ENCODE peak calls at places on chromosomes 13 and 19, in eight cellular contexts. F, O, T, H, Q, R, U and Y are unnamed samples.

GRCh38 chr19:13091400-13092161 is 11.1 kb downstream of the LYL1 start:
- DNase-seq in F (peak; percentile 73), O (no peak), T (peak; percentile 64), H (peak; percentile 62), Q (no peak), R (peak; percentile 97), U (peak; percentile 60), Y (no peak)

GRCh38 chr13:100881291-100881864 is 206.8 kb upstream of the TMTC4 start:
- DNase-seq in F (no peak), O (no peak), T (no peak), H (no peak), Q (no peak), R (no peak), U (no peak), Y (no peak)

GRCh38 chr19:54684537-54684936 is 21.8 kb downstream of the LILRB4 start:
- DNase-seq in F (no peak), O (no peak), T (no peak), H (no peak), Q (no peak), R (peak; percentile 2), U (peak; percentile 55), Y (no peak)

GRCh38 chr13:42849200-42849599 is 67.8 kb downstream of the FAM216B start:
- DNase-seq in F (no peak), O (no peak), T (no peak), H (no peak), Q (no peak), R (no peak), U (no peak), Y (no peak)

GRCh38 chr13:111115841-111116500 is 861 bp downstream of the ARHGEF7 start:
- DNase-seq in F (no peak), O (peak; percentile 59), T (peak; percentile 74), H (peak; percentile 69), Q (no peak), R (peak; percentile 47), U (peak; percentile 5), Y (no peak)

GRCh38 chr19:2728783-2729387 is 7.7 kb upstream of the DIRAS1 start:
- DNase-seq in F (no peak), O (no peak), T (no peak), H (no peak), Q (no peak), R (no peak), U (no peak), Y (no peak)

GRCh38 chr19:14022469-14022868 is 5.5 kb upstream of the RLN3 start:
- DNase-seq in F (no peak), O (no peak), T (no peak), H (no peak), Q (no peak), R (peak; percentile 73), U (no peak), Y (no peak)

GRCh38 chr13:51323824-51324511 is 15.5 kb upstream of the SERPINE3 start:
- DNase-seq in F (no peak), O (no peak), T (no peak), H (no peak), Q (no peak), R (no peak), U (no peak), Y (no peak)

GRCh38 chr13:98975822-98976261 is 2.0 kb downstream of the DOCK9 start:
- DNase-seq in F (no peak), O (no peak), T (no peak), H (no peak), Q (no peak), R (no peak), U (no peak), Y (no peak)

GRCh38 chr19:12163841-12164240 is 945 bp downstream of the ZNF136 start:
- DNase-seq in F (no peak), O (no peak), T (no peak), H (no peak), Q (no peak), R (peak; percentile 36), U (no peak), Y (no peak)

GRCh38 chr13:30142502-30143211 is 164.7 kb downstream of the KATNAL1 start:
- DNase-seq in F (no peak), O (no peak), T (no peak), H (no peak), Q (no peak), R (peak; percentile 98), U (peak; percentile 74), Y (no peak)

GRCh38 chr19:55636723-55637122 is 4.1 kb upstream of the ZNF580 start:
- DNase-seq in F (no peak), O (no peak), T (no peak), H (no peak), Q (no peak), R (no peak), U (no peak), Y (no peak)

GRCh38 chr13:114071441-114071840 is 61.0 kb downstream of the RASA3 start:
- DNase-seq in F (no peak), O (peak; percentile 9), T (peak; percentile 17), H (no peak), Q (peak; percentile 49), R (no peak), U (no peak), Y (no peak)

GRCh38 chr19:512548-513365 is 5.5 kb downstream of the TPGS1 start:
- DNase-seq in F (no peak), O (no peak), T (no peak), H (no peak), Q (peak; percentile 86), R (no peak), U (no peak), Y (peak; percentile 78)

GRCh38 chr13:113912596-113912995 is 48.7 kb upstream of the GAS6 start:
- DNase-seq in F (no peak), O (no peak), T (no peak), H (no peak), Q (no peak), R (peak; percentile 54), U (no peak), Y (no peak)

GRCh38 chr19:18613589-18614234 is 1.0 kb downstream of the TMEM59L start:
- DNase-seq in F (no peak), O (no peak), T (no peak), H (no peak), Q (no peak), R (no peak), U (no peak), Y (no peak)

GRCh38 chr13:113544071-113544891 is 40.3 kb upstream of the TFDP1 start:
- DNase-seq in F (no peak), O (no peak), T (no peak), H (no peak), Q (peak; percentile 46), R (no peak), U (no peak), Y (peak; percentile 43)

GRCh38 chr13:109743706-109744453 is 42.5 kb downstream of the IRS2 start:
- DNase-seq in F (no peak), O (no peak), T (no peak), H (no peak), Q (no peak), R (peak; percentile 79), U (peak; percentile 92), Y (no peak)

GRCh38 chr13:23583491-23583890 is 13.3 kb downstream of the TNFRSF19 start:
- DNase-seq in F (no peak), O (no peak), T (no peak), H (no peak), Q (no peak), R (no peak), U (no peak), Y (no peak)

GRCh38 chr13:60869225-60869624 is 472.2 kb downstream of the TDRD3 start:
- DNase-seq in F (no peak), O (no peak), T (peak; percentile 26), H (no peak), Q (no peak), R (no peak), U (no peak), Y (no peak)

GRCh38 chr19:48588670-48589399 is 17.7 kb upstream of the SPACA4 start:
- DNase-seq in F (peak; percentile 51), O (peak; percentile 75), T (peak; percentile 91), H (peak; percentile 92), Q (peak; percentile 96), R (peak; percentile 74), U (peak; percentile 92), Y (peak; percentile 97)

GRCh38 chr19:44874317-44874716 is 16.7 kb upstream of the TOMM40 start:
- DNase-seq in F (no peak), O (no peak), T (no peak), H (no peak), Q (no peak), R (no peak), U (no peak), Y (no peak)
- H3K36me3 ChIP-seq in F (peaks cover 54% of the 10 kb centered on the region), O (no peaks in the 10 kb centered on the region), T (peaks cover 78% of the 10 kb centered on the region), H (peaks cover 83% of the 10 kb centered on the region), Q (peaks cover 73% of the 10 kb centered on the region), R (peaks cover 43% of the 10 kb centered on the region), U (peaks cover 53% of the 10 kb centered on the region), Y (peaks cover 84% of the 10 kb centered on the region)

GRCh38 chr19:8149261-8150094 is at the start of gene FBN3:
- DNase-seq in F (no peak), O (no peak), T (no peak), H (no peak), Q (peak; percentile 70), R (no peak), U (no peak), Y (no peak)

GRCh38 chr19:8147579-8147978 is 1.8 kb downstream of the FBN3 start:
- DNase-seq in F (no peak), O (no peak), T (no peak), H (no peak), Q (peak; percentile 66), R (no peak), U (no peak), Y (no peak)

GRCh38 chr19:8148088-8148409 is 1.3 kb downstream of the FBN3 start:
- DNase-seq in F (no peak), O (no peak), T (no peak), H (no peak), Q (no peak), R (no peak), U (no peak), Y (no peak)

GRCh38 chr19:8146877-8147575 is 2.4 kb downstream of the FBN3 start:
- DNase-seq in F (no peak), O (no peak), T (no peak), H (no peak), Q (peak; percentile 70), R (no peak), U (no peak), Y (no peak)

GRCh38 chr19:8148410-8149231 is 771 bp downstream of the FBN3 start:
- DNase-seq in F (no peak), O (no peak), T (no peak), H (no peak), Q (peak; percentile 73), R (no peak), U (no peak), Y (peak; percentile 58)
- H3K27me3 ChIP-seq in F (peaks cover 7% of the 10 kb centered on the region), O (no peaks in the 10 kb centered on the region), T (peaks cover 50% of the 10 kb centered on the region), H (peaks cover 81% of the 10 kb centered on the region), Q (peaks cover 39% of the 10 kb centered on the region), R (peaks cover 11% of the 10 kb centered on the region), U (peaks cover 28% of the 10 kb centered on the region), Y (peaks cover 47% of the 10 kb centered on the region)

GRCh38 chr19:7620442-7621412 is 8.6 kb downstream of the XAB2 start:
- DNase-seq in F (no peak), O (no peak), T (no peak), H (no peak), Q (peak; percentile 68), R (no peak), U (no peak), Y (no peak)
- H3K36me3 ChIP-seq in F (peaks cover 48% of the 10 kb centered on the region), O (peaks cover 12% of the 10 kb centered on the region), T (peaks cover 73% of the 10 kb centered on the region), H (peaks cover 67% of the 10 kb centered on the region), Q (peaks cover 72% of the 10 kb centered on the region), R (peaks cover 25% of the 10 kb centered on the region), U (peaks cover 25% of the 10 kb centered on the region), Y (peaks cover 85% of the 10 kb centered on the region)

DNA sequence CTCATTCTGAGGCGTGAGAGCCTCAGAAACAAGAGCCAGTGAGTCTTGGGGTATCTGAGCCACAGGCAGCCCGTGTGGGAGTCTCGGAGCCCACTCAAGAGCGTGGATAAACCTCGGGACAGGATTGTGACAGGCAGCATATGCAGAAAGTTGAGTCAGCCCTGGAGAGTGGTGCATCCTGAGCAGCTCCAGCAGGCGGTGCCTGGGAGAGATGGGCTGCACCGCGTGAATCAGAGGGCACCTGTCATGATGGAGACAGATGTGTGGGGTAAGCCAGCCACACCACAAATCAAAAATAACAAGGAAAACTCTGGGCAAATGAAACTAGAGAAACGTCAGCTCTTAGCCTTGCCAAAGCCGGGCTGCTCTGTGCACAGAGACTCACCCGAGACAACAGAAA is 30.0 kb upstream of the POP4 start:
- DNase-seq in F (no peak), O (no peak), T (no peak), H (no peak), Q (no peak), R (peak; percentile 22), U (no peak), Y (no peak)
- H3K27me3 ChIP-seq in F (no peaks in the 10 kb centered on the region), O (no peaks in the 10 kb centered on the region), T (peaks cover 73% of the 10 kb centered on the region), H (peaks cover 100% of the 10 kb centered on the region), Q (peaks cover 40% of the 10 kb centered on the region), R (no peaks in the 10 kb centered on the region), U (peaks cover 66% of the 10 kb centered on the region), Y (peaks cover 15% of the 10 kb centered on the region)